ENCODE peak calls at places on chromosomes 6 and 20, in five cellular contexts. D is fibroblast of villous mesenchyme, Q is AG04450, M is choroid plexus epithelial cell, N is A549. Y is an unnamed sample.

GRCh38 chr6:157535354-157536217 is 154.6 kb downstream of the ZDHHC14 start:
- DNase-seq in N (peak; percentile 7), Q (no peak), D (peak; percentile 64), M (peak; percentile 75), Y (no peak)

GRCh38 chr20:13401596-13401995 is 180.5 kb downstream of the ISM1 start:
- DNase-seq in D (no peak), Q (no peak), M (no peak), N (no peak), Y (no peak)

GRCh38 chr6:158653577-158654354 is 3.9 kb downstream of the SYTL3 start:
- DNase-seq in D (no peak), Q (no peak), M (no peak), N (no peak), Y (no peak)

GRCh38 chr6:22142931-22143330 is 153.9 kb downstream of the PRL start:
- DNase-seq in M (no peak), N (no peak), Q (no peak), D (no peak), Y (no peak)

GRCh38 chr20:54557836-54558590 is 82.6 kb downstream of the DOK5 start:
- DNase-seq in D (no peak), M (peak; percentile 14), Q (no peak), N (no peak), Y (no peak)

GRCh38 chr6:98657764-98658163 is 176.6 kb upstream of the POU3F2 start:
- DNase-seq in D (peak; percentile 33), N (peak; percentile 14), M (peak; percentile 37), Q (peak; percentile 2), Y (peak; percentile 74)

GRCh38 chr20:11266571-11266970 is 592.8 kb upstream of the JAG1 start:
- DNase-seq in Q (no peak), N (peak; percentile 34), D (no peak), M (no peak), Y (no peak)

GRCh38 chr6:52361945-52362442 is at the start of gene PAQR8:
- DNase-seq in M (peak; percentile 59), Q (no peak), D (peak; percentile 56), N (peak; percentile 24), Y (peak; percentile 77)

GRCh38 chr20:35171753-35172433 is at the start of gene PROCR:
- DNase-seq in N (peak; percentile 96), Q (peak; percentile 74), D (peak; percentile 91), M (peak; percentile 83), Y (peak; percentile 67)

GRCh38 chr6:89887452-89888137 is 6.7 kb upstream of the GJA10 start:
- DNase-seq in M (peak; percentile 22), N (no peak), Q (no peak), D (peak; percentile 8), Y (no peak)

GRCh38 chr6:132400641-132401119 is 595 bp downstream of the MOXD1 start:
- DNase-seq in M (no peak), N (no peak), Q (no peak), D (peak; percentile 11), Y (no peak)

GRCh38 chr20:17066955-17067354 is 159.9 kb upstream of the PCSK2 start:
- DNase-seq in N (no peak), M (no peak), Q (no peak), D (no peak), Y (no peak)

GRCh38 chr6:109314313-109314712 is 68.0 kb downstream of the CD164 start:
- DNase-seq in Q (no peak), D (no peak), M (no peak), N (no peak), Y (no peak)

GRCh38 chr6:139060332-139060731 is 31.8 kb downstream of the ABRACL start:
- DNase-seq in M (peak; percentile 85), N (no peak), Q (peak; percentile 36), D (peak; percentile 58), Y (no peak)

GRCh38 chr6:149933461-149933860 is 8.4 kb upstream of the ULBP2 start:
- DNase-seq in N (no peak), Q (no peak), M (no peak), D (no peak), Y (no peak)

GRCh38 chr20:50305636-50306477 is 115.2 kb downstream of the CEBPB start:
- DNase-seq in N (peak; percentile 80), D (peak; percentile 85), M (peak; percentile 35), Q (no peak), Y (no peak)

GRCh38 chr6:159582736-159583135 is 110.3 kb downstream of the SOD2 start:
- DNase-seq in M (no peak), N (no peak), D (no peak), Q (no peak), Y (no peak)

GRCh38 chr6:53437557-53438202 is 88.9 kb upstream of the ELOVL5 start:
- DNase-seq in M (peak; percentile 95), D (peak; percentile 84), N (peak; percentile 73), Q (peak; percentile 60), Y (no peak)

GRCh38 chr6:118660218-118660569 is 8.8 kb upstream of the CEP85L start:
- DNase-seq in M (peak; percentile 54), N (no peak), Q (no peak), D (no peak), Y (peak; percentile 76)

GRCh38 chr6:153698001-153698400 is 341.0 kb upstream of the OPRM1 start:
- DNase-seq in M (no peak), D (no peak), N (no peak), Q (no peak), Y (no peak)

GRCh38 chr20:3452127-3452526 is 18.7 kb upstream of the ATRN start:
- DNase-seq in N (no peak), M (no peak), D (no peak), Q (no peak), Y (no peak)

GRCh38 chr6:2948228-2949025 is 22.9 kb downstream of the SERPINB6 start:
- DNase-seq in D (no peak), Q (no peak), M (no peak), N (no peak), Y (no peak)

GRCh38 chr20:6632187-6632586 is 135.3 kb upstream of the BMP2 start:
- DNase-seq in Q (no peak), D (peak; percentile 48), N (no peak), M (peak; percentile 41), Y (peak; percentile 27)

GRCh38 chr6:143027058-143027457 is 33.6 kb upstream of the AIG1 start:
- DNase-seq in Q (no peak), M (peak; percentile 59), N (peak; percentile 4), D (peak; percentile 44), Y (no peak)

GRCh38 chr6:75428204-75428603 is 65.4 kb downstream of the FILIP1 start:
- DNase-seq in M (no peak), Q (no peak), D (no peak), N (no peak), Y (no peak)

DNA sequence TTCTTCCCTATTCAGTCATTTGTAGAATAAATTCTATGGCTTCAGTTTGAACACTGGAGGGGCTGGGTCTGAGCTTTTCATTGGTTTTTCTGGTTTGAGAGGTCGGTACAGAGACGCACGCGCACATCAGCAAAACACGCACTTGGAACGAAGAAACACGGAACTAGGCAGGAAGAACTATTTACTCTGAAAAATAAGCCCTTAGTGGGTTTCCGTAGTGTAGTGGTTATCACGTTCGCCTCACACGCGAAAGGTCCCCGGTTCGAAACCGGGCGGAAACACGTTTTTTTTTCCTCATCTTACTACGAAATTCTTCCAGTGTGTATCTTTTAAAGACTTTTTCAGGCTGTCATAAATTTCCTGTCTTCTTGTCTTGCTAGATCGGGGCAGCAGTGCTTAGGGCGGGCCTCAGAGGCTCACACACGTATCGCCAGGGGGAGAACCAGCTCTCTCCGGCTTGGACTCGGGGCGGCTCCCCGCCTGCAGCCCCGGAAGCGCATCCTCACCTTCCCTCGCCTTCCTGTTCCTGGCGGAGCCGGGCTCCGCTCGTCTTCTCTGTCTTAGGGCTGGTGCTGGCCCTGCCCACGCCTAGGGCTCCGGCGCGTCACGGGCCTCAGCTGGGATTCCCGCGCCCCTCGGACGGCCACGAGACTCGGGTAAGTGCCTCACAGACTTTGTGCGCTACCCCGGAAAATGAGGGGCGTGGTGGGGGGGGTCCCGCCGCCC is at the start of gene HMGN4:
- DNase-seq in Q (peak; percentile 81), D (peak; percentile 95), N (peak; percentile 90), M (peak; percentile 96), Y (peak; percentile 62)
- TF ChIP-seq CTCF in Q (peak; percentile 5), D (no peak), N (peak; percentile 18), M (no peak), Y (no peak)

DNA sequence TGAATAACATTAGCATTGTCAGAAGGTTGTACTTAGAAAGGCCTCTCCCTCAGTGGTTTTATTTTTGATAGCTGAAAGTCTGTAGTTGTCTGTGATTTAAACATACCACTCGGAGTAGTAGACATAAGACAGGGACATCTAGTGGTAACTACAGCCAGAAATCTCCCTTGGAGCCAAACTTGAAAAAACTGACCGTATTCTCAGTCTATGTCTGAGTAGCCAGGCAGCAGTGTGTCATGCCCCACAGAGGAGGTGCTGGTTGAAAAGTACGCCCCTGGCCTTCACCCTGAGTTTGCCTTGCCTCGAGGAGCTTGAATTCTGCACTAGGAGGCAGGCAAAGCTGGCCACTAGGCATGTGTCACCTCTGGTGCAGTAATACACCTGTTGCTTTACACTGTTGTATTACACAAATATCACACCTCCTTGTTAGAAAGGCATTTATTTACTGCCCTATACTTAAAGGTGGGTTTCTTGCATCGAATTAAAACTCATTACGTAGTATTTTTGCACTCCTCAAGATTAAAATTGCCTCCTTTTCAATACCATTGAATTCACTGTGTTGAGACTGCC is 20.8 kb downstream of the ZBTB2 start:
- DNase-seq in D (peak; percentile 28), Q (no peak), M (peak; percentile 76), N (peak; percentile 29), Y (no peak)
- TF ChIP-seq CTCF in D (peak; percentile 40), Q (peak; percentile 35), M (peak; percentile 64), N (peak; percentile 17), Y (no peak)

GRCh38 chr6:28606424-28607391 is 81.0 kb downstream of the GPX5 start:
- DNase-seq in M (peak; percentile 77), Q (no peak), D (peak; percentile 37), N (peak; percentile 91), Y (peak; percentile 30)
- TF ChIP-seq CTCF in M (peak; percentile 53), Q (peak; percentile 52), D (peak; percentile 40), N (peak; percentile 28), Y (peak; percentile 35)

GRCh38 chr6:144104898-144105487 is 9.6 kb upstream of the SF3B5 start:
- DNase-seq in D (peak; percentile 81), Q (peak; percentile 29), M (peak; percentile 90), N (peak; percentile 67), Y (no peak)
- TF ChIP-seq CTCF in D (peak; percentile 62), Q (peak; percentile 73), M (peak; percentile 69), N (peak; percentile 73), Y (peak; percentile 66)

DNA sequence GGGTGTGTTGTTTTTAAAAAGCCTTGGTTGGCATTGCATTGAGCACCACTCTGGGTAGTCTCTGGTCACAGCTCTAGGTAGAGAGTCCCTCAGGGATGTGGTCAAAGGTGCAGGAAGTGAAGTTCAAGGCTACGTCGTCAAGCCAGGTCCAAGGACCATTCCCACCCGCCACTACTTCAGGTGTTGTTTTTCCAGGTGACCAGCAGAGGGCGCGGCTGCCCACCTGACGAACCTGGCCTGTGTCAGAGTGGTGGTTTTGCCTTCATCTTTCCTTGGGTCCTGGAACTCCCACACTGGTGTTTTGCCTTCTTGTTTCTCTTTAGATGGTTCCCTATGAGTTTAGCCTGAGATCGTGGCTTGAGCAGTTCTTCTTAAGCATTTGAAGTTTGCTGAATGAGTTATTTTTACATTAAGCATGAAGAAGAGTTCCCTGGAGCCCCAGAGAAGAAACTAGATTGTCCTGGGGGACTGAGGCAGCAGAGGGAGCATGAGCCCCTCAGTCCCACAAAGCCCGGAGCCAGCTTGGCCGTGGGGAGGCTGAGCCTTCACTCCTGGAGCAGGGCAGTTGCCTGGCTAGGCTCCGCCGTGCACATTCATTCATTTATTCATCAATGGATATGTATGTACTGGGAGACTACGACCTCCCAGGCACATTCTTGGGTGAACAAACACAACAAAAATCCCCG is 5.6 kb upstream of the PHACTR3 start:
- DNase-seq in D (no peak), M (peak; percentile 15), N (peak; percentile 42), Q (no peak), Y (no peak)
- TF ChIP-seq CTCF in D (peak; percentile 50), M (peak; percentile 62), N (peak; percentile 74), Q (peak; percentile 60), Y (peak; percentile 85)